ENCODE peak calls at places on chromosomes 2 and 18, in five cellular contexts. W is K562, Y is SK-N-SH, H is HepG2, O is GM12878. Q is an unnamed sample. For H3K27me3, the result is how much of the 10 kb centered on the place peaks cover.

GRCh38 chr2:152523091-152523490 is 188.1 kb downstream of the FMNL2 start:
- DNase-seq in O (no peak), W (no peak), H (no peak), Y (no peak), Q (no peak)

GRCh38 chr2:7986431-7986830 is 695.4 kb upstream of the ID2 start:
- DNase-seq in O (no peak), W (no peak), Y (no peak), H (no peak), Q (no peak)

GRCh38 chr2:79860233-79861058 is 347.6 kb downstream of the CTNNA2 start:
- DNase-seq in H (peak), W (peak), O (no peak), Y (peak), Q (no peak)

GRCh38 chr2:160224060-160224459 is 24.0 kb upstream of the ITGB6 start:
- DNase-seq in O (peak), H (peak), W (peak), Y (no peak), Q (peak)

GRCh38 chr2:128563348-128563687 is 244.7 kb upstream of the HS6ST1 start:
- DNase-seq in W (no peak), Y (no peak), O (no peak), H (no peak), Q (no peak)

GRCh38 chr2:33437815-33438214 is 38.6 kb upstream of the RASGRP3 start:
- DNase-seq in O (no peak), W (no peak), H (no peak), Y (no peak), Q (no peak)

GRCh38 chr18:30623401-30624065 is 419.0 kb downstream of the DSC3 start:
- DNase-seq in O (no peak), Y (no peak), W (no peak), H (no peak), Q (no peak)

GRCh38 chr18:58223717-58224424 is 179.8 kb downstream of the NEDD4L start:
- DNase-seq in O (no peak), W (peak), H (peak), Y (peak), Q (peak)

GRCh38 chr18:77360315-77361186 is 110.9 kb downstream of the GALR1 start:
- DNase-seq in H (no peak), Y (no peak), W (no peak), O (no peak), Q (no peak)

GRCh38 chr2:32715391-32715841 is 87.6 kb downstream of the TTC27 start:
- DNase-seq in W (no peak), H (no peak), O (peak), Y (no peak), Q (no peak)

DNA sequence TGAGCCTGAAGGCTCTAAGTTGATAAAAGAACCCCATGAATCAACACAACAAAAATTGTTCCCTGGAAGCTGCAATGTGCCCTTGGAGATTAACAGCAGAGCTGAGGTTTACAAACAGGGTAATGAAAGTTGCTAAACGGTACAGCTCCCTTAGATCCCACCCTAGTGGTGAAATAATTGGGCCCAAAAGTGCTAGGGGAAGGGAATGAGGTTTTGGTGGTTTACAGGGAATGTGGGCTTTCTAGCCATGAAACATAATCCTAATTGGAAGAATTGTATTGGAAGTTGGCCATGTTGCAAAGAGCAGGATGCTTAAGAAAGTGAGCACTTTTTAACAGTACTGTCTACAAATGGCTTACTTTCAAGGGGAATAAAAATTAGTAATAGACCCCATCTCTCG is 180.2 kb upstream of the SMIM21 start:
- DNase-seq in W (no peak), O (no peak), H (no peak), Y (no peak), Q (no peak)
- TF ChIP-seq ZBTB33 in W (no peak), O (no peak), H (no peak), Y (no peak), Q (no peak)

DNA sequence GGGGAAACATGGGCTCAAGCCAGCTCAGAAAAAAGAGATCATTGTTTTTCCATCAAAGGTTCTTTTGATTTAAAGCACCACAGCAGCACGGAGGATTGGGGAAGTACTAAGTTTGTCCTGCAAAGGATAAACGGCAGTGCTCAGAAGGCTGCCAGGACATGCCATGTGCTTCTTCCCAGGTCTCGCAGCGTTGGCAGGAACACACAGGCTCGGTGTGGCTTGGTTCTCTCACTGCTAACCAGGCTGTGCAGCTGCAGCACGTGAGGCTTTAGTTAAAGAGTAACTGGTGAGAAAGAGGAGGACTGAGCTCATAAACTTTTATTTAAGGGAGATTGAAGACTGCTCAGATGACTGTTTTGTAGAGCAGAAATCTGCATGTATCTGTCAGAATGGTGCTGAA is 264.3 kb downstream of the TSN start:
- DNase-seq in H (no peak), W (no peak), O (no peak), Y (no peak), Q (no peak)
- H3K27me3 ChIP-seq in H (under half), W (under half), O (under half), Y (under half), Q (under half)

GRCh38 chr2:120709608-120710041 is 26.0 kb upstream of the GLI2 start:
- DNase-seq in O (no peak), Y (peak), W (no peak), H (no peak), Q (no peak)
- TF ChIP-seq ZBTB33 in O (no peak), Y (no peak), W (no peak), H (no peak), Q (no peak)

DNA sequence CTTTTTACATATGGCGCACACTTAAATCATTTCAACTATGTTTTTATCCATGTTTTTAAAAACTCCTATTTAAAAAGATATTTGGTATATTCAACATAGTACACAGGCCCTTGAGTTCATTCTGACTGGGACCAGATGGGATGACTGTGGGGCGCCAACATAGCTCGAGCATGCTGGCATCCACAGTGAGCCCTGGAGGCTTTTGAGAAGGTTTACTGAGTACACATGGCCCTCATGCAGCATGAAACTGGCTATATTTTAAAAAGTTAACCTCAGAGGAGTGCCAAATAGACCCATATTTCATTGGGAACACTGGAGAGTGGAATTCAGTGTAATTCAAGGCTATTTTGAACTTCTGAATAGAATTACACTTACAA is 83.6 kb downstream of the CCDC85A start:
- DNase-seq in W (no peak), Y (no peak), H (no peak), O (no peak), Q (no peak)
- H3K27me3 ChIP-seq in W (under half), Y (under half), H (under half), O (under half), Q (under half)

GRCh38 chr2:11236335-11236734 is 81.1 kb downstream of the SLC66A3 start:
- DNase-seq in O (no peak), H (no peak), W (peak), Y (no peak), Q (no peak)

GRCh38 chr2:11235583-11235982 is 80.3 kb downstream of the SLC66A3 start:
- DNase-seq in W (no peak), O (no peak), H (no peak), Y (no peak), Q (no peak)

GRCh38 chr2:11237122-11237521 is 81.9 kb downstream of the SLC66A3 start:
- DNase-seq in O (no peak), H (no peak), Y (no peak), W (no peak), Q (no peak)

GRCh38 chr2:11239147-11239546 is 83.9 kb downstream of the SLC66A3 start:
- DNase-seq in Y (no peak), H (no peak), W (no peak), O (no peak), Q (no peak)

DNA sequence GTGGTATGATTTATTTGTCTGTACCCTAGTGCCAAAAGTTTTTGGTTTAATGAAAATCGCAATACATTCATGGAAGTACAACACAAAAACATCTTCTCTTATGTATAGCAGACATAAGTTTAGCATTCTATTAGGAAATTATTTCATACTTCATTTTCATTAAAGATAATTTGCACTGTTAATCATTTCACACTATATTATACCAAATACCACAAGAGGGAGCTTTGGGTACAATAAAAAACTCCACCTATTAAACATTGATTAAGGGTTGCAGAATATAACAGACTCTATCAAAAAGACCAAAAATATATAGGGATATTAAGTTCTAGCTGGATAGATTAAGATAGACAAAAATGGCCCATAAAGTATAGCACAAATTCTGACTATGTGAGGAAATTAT is 79.0 kb downstream of the SLC66A3 start:
- DNase-seq in H (no peak), W (no peak), O (no peak), Y (peak), Q (no peak)
- TF ChIP-seq ZBTB33 in H (no peak), W (no peak), O (no peak), Y (no peak), Q (no peak)

DNA sequence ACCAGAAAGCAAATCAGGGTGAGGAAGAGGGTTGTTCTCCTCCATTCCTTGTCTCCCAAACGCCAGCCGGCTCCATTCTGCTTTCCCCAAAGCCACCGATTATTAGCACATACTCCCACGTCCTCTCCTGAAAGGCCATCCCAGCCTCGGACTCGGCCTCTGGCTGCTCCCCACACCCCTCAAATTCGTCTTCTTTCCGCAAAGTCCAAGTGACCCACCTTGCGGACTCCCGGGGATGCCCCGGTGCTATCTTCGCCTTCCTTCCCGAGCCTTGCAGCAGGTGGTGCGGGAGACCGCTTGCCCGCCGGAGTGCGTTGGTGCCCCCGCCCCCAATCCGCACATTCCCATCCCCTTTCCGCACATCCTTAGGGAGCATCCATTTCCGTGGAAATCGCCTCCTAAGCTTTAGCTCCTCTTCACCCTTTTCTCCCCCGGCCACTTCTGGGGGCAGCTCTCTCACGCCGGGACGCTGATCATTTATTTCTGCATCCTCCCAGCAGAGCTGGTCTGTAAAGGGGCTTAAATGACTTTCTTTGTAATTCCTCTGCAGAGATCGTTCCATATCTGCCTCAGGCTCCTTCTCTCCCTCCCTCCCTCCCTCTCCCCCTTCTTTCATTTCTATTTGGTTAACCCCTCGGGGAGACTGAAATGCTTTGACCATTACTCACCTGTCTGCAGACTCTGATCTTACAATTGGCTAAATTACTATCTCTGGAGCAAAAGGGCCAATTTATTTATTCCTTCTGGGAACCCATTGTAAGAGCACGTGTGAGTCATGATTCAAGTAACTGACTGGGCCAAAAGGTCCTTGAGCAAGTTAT is 1.2 kb upstream of the LYPD1 start:
- DNase-seq in H (no peak), O (no peak), Y (peak), W (no peak), Q (peak)
- H3K27me3 ChIP-seq in H (under half), O (under half), Y (under half), W (under half), Q (half or more)

DNA sequence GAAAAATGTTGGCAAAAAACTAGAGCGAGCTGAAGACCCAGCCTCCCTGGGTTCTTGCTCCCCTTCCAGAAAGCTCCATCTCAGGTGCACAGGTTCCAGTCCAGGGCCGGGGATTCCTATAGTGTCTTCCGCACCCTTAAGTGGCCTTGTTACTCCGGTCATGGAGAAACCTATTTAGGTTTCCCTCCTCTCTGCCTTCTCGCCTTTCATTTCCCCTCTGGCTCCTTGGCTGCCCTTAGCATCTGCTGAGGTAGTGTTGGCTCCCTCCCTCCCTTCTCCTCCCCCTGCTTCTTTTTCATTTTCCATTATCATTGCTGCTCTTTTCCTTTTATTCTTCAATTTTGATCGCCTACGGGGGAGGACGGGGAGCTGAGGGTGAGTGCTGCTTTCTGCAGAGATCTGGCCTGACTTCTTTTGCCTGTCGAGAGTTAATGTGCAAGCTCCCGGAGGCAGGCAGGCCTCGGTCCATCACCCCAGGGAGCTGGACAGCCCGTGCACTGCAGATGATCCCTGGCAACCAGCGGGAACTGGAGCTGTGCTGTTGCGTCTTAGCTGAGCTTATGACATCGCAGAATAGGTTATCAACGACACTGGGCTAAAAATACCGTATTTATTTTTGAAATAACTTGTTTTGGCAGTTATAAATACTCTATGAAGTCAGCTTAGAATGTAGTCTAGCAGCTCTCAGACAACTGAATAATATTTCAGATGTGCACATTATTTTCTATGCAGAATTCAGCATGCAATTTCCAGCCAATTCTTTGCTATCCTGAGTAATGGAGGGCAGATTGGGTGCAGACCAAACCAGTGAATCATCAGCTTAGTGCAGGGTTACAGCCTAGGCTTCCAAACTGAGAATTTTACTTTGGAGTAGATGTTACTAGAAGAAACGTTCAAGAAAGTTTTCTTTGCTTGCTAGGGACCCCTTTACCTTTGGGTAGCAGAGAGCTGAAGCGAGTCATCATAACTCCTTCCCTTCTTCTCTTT is 141.9 kb downstream of the SLC4A3 start:
- DNase-seq in H (no peak), W (no peak), Y (no peak), O (no peak), Q (no peak)
- TF ChIP-seq ZBTB33 in H (no peak), W (no peak), Y (no peak), O (no peak), Q (no peak)

GRCh38 chr2:240245184-240245583 is 104.7 kb upstream of the OTOS start:
- DNase-seq in W (no peak), Y (no peak), H (no peak), O (no peak), Q (no peak)
- H3K27me3 ChIP-seq in W (under half), Y (under half), H (under half), O (under half), Q (under half)

GRCh38 chr2:62812921-62813825 is 107.7 kb downstream of the EHBP1 start:
- DNase-seq in W (no peak), H (no peak), Y (no peak), O (no peak), Q (no peak)

GRCh38 chr2:62808554-62808953 is 103.0 kb downstream of the EHBP1 start:
- DNase-seq in Y (no peak), H (no peak), W (no peak), O (no peak), Q (no peak)

GRCh38 chr2:62811086-62811485 is 105.6 kb downstream of the EHBP1 start:
- DNase-seq in Y (peak), W (no peak), O (no peak), H (no peak), Q (no peak)

GRCh38 chr2:62814132-62814531 is 108.6 kb downstream of the EHBP1 start:
- DNase-seq in O (no peak), Y (no peak), H (no peak), W (peak), Q (no peak)

DNA sequence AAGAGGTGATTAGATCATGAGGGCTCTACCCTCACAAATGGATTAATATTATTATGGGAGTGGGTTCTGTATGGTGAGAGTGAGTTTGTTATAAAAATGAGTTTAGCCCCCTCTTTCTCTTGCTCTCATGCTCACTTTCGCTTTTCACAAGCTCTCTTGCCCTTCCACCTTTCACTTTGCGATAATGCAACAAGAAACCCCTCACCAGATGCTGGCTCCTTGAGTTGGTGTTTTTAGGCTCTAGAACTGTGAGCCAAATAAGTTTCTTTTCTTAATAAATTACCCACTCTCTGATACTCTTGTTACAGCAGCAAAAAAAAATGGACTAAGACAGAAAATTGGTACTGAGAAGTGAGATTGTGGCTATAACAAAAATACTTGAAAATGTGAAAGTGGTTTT is 106.5 kb downstream of the EHBP1 start:
- DNase-seq in O (no peak), Y (no peak), W (no peak), H (no peak), Q (no peak)
- TF ChIP-seq ZBTB33 in O (no peak), Y (no peak), W (no peak), H (no peak), Q (no peak)

DNA sequence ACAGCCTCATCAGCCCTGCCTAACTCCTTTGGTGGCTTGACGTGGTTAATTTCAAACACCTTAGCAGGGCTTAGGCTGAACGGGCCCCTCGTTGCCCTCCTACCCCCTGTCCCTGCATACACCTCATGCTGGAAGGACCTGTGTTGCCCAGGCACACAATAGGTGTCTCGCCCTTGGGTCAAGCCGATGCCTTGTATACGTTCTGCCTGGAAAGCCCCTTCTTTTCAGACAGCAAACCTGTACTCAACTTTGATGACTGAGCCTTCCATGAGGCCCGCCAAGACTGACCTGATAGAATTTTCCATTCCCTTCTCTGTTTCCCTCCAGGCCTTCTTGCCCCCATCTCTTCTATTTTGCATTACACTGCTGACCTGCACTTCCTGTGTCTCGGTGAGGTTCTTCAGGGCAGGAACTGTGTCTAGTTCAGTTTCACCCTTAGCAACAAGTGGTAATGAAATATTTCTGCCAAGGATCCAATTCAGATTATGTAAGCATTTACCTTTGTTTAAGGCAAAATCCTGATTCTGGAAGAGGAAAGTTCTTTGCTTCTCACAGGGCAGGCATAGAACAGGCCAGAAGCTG is 7.9 kb downstream of the GREB1 start:
- DNase-seq in H (no peak), O (no peak), W (no peak), Y (no peak), Q (no peak)
- H3K27me3 ChIP-seq in H (under half), O (under half), W (under half), Y (under half), Q (under half)